ENCODE peak calls at places on chromosomes 12 and 14, in nine cellular contexts. One of them, this sample, is unnamed.

GRCh38 chr14:54301349-54301748 is 95.5 kb upstream of the CDKN3 start:
- DNase-seq in K562: no peak
- DNase-seq in brain microvascular endothelial cell: no peak
- DNase-seq in tibial artery: no peak
- DNase-seq in PC-3: no peak
- DNase-seq in fibroblast of lung: no peak
- DNase-seq in IMR-90: no peak
- DNase-seq in Caco-2: no peak
- DNase-seq in lung: no peak
- DNase-seq in this sample: no peak

GRCh38 chr14:104864267-104865068 is 600 bp upstream of the CEP170B start:
- DNase-seq in tibial artery: no peak
- DNase-seq in K562: no peak
- DNase-seq in brain microvascular endothelial cell: no peak
- DNase-seq in fibroblast of lung: no peak
- DNase-seq in IMR-90: no peak
- DNase-seq in Caco-2: peak; percentile 88
- DNase-seq in PC-3: peak; percentile 77
- DNase-seq in lung: peak; percentile 73
- DNase-seq in this sample: no peak

GRCh38 chr14:92510972-92511371 is 2.6 kb upstream of the RIN3 start:
- DNase-seq in PC-3: peak; percentile 14
- DNase-seq in Caco-2: peak; percentile 68
- DNase-seq in IMR-90: no peak
- DNase-seq in fibroblast of lung: no peak
- DNase-seq in brain microvascular endothelial cell: no peak
- DNase-seq in tibial artery: no peak
- DNase-seq in lung: no peak
- DNase-seq in K562: peak; percentile 12
- DNase-seq in this sample: no peak

GRCh38 chr12:51536159-51536558 is 54.9 kb upstream of the SCN8A start:
- DNase-seq in Caco-2: no peak
- DNase-seq in brain microvascular endothelial cell: no peak
- DNase-seq in IMR-90: peak; percentile 19
- DNase-seq in lung: no peak
- DNase-seq in tibial artery: no peak
- DNase-seq in PC-3: peak; percentile 26
- DNase-seq in fibroblast of lung: peak; percentile 16
- DNase-seq in K562: no peak
- DNase-seq in this sample: no peak

GRCh38 chr14:105485720-105486332 is 860 bp upstream of the CRIP1 start:
- DNase-seq in lung: no peak
- DNase-seq in fibroblast of lung: no peak
- DNase-seq in tibial artery: no peak
- DNase-seq in PC-3: peak; percentile 25
- DNase-seq in brain microvascular endothelial cell: no peak
- DNase-seq in Caco-2: peak; percentile 79
- DNase-seq in K562: peak; percentile 81
- DNase-seq in IMR-90: no peak
- DNase-seq in this sample: no peak

GRCh38 chr14:23299558-23299957 is 3.1 kb downstream of the PPP1R3E start:
- DNase-seq in brain microvascular endothelial cell: no peak
- DNase-seq in IMR-90: peak; percentile 70
- DNase-seq in K562: peak; percentile 26
- DNase-seq in PC-3: peak; percentile 36
- DNase-seq in Caco-2: no peak
- DNase-seq in lung: no peak
- DNase-seq in fibroblast of lung: peak; percentile 80
- DNase-seq in tibial artery: no peak
- DNase-seq in this sample: no peak

GRCh38 chr14:87840906-87841305 is 152.1 kb downstream of the GALC start:
- DNase-seq in tibial artery: no peak
- DNase-seq in brain microvascular endothelial cell: no peak
- DNase-seq in Caco-2: no peak
- DNase-seq in PC-3: no peak
- DNase-seq in fibroblast of lung: no peak
- DNase-seq in K562: no peak
- DNase-seq in lung: no peak
- DNase-seq in IMR-90: no peak
- DNase-seq in this sample: no peak

GRCh38 chr12:106305376-106305775 is 2.8 kb downstream of the TCP11L2 start:
- DNase-seq in Caco-2: no peak
- DNase-seq in IMR-90: peak; percentile 32
- DNase-seq in tibial artery: no peak
- DNase-seq in brain microvascular endothelial cell: no peak
- DNase-seq in K562: no peak
- DNase-seq in PC-3: no peak
- DNase-seq in fibroblast of lung: no peak
- DNase-seq in lung: no peak
- DNase-seq in this sample: peak; percentile 63

GRCh38 chr14:32709072-32709471 is 229.6 kb upstream of the NPAS3 start:
- DNase-seq in tibial artery: peak; percentile 32
- DNase-seq in PC-3: peak; percentile 57
- DNase-seq in fibroblast of lung: peak; percentile 94
- DNase-seq in IMR-90: peak; percentile 77
- DNase-seq in K562: no peak
- DNase-seq in brain microvascular endothelial cell: peak; percentile 87
- DNase-seq in Caco-2: no peak
- DNase-seq in lung: no peak
- DNase-seq in this sample: peak; percentile 32

GRCh38 chr14:38409081-38409705 is 153.3 kb upstream of the CLEC14A start:
- DNase-seq in IMR-90: peak; percentile 55
- DNase-seq in tibial artery: no peak
- DNase-seq in K562: no peak
- DNase-seq in PC-3: no peak
- DNase-seq in Caco-2: no peak
- DNase-seq in lung: no peak
- DNase-seq in brain microvascular endothelial cell: no peak
- DNase-seq in fibroblast of lung: peak; percentile 35
- DNase-seq in this sample: no peak

GRCh38 chr12:17478908-17479673 is 610.9 kb downstream of the RERGL start:
- DNase-seq in PC-3: no peak
- DNase-seq in fibroblast of lung: no peak
- DNase-seq in tibial artery: no peak
- DNase-seq in IMR-90: no peak
- DNase-seq in K562: no peak
- DNase-seq in lung: no peak
- DNase-seq in Caco-2: no peak
- DNase-seq in brain microvascular endothelial cell: no peak
- DNase-seq in this sample: no peak
- H3K27me3 ChIP-seq in PC-3: no peaks in the 10 kb centered on the region
- H3K27me3 ChIP-seq in fibroblast of lung: no peaks in the 10 kb centered on the region
- H3K27me3 ChIP-seq in tibial artery: no peaks in the 10 kb centered on the region
- H3K27me3 ChIP-seq in IMR-90: no peaks in the 10 kb centered on the region
- H3K27me3 ChIP-seq in K562: no peaks in the 10 kb centered on the region
- H3K27me3 ChIP-seq in lung: no peaks in the 10 kb centered on the region
- H3K27me3 ChIP-seq in Caco-2: no peaks in the 10 kb centered on the region
- H3K27me3 ChIP-seq in brain microvascular endothelial cell: no peaks in the 10 kb centered on the region
- H3K27me3 ChIP-seq in this sample: no peaks in the 10 kb centered on the region

GRCh38 chr14:33849455-33849801 is 101.4 kb downstream of the EGLN3 start:
- DNase-seq in Caco-2: no peak
- DNase-seq in tibial artery: no peak
- DNase-seq in IMR-90: no peak
- DNase-seq in fibroblast of lung: no peak
- DNase-seq in lung: no peak
- DNase-seq in K562: no peak
- DNase-seq in brain microvascular endothelial cell: no peak
- DNase-seq in PC-3: no peak
- DNase-seq in this sample: no peak
- TF ChIP-seq CTCF in Caco-2: no peak
- TF ChIP-seq CTCF in tibial artery: no peak
- TF ChIP-seq CTCF in IMR-90: no peak
- TF ChIP-seq CTCF in fibroblast of lung: no peak
- TF ChIP-seq CTCF in lung: no peak
- TF ChIP-seq CTCF in K562: no peak
- TF ChIP-seq CTCF in brain microvascular endothelial cell: no peak
- TF ChIP-seq CTCF in PC-3: peak; percentile 7
- TF ChIP-seq CTCF in this sample: no peak

GRCh38 chr14:100709956-100710284 is 16.8 kb upstream of the DLK1 start:
- DNase-seq in Caco-2: no peak
- DNase-seq in IMR-90: no peak
- DNase-seq in tibial artery: no peak
- DNase-seq in PC-3: no peak
- DNase-seq in lung: no peak
- DNase-seq in fibroblast of lung: no peak
- DNase-seq in K562: no peak
- DNase-seq in brain microvascular endothelial cell: no peak
- DNase-seq in this sample: no peak
- H3K4me3 ChIP-seq in Caco-2: no peak overlapping the region
- H3K4me3 ChIP-seq in IMR-90: no peak overlapping the region
- H3K4me3 ChIP-seq in tibial artery: peak overlapping the region; percentile 25
- H3K4me3 ChIP-seq in PC-3: no peak overlapping the region
- H3K4me3 ChIP-seq in lung: no peak overlapping the region
- H3K4me3 ChIP-seq in fibroblast of lung: no peak overlapping the region
- H3K4me3 ChIP-seq in K562: no peak overlapping the region
- H3K4me3 ChIP-seq in brain microvascular endothelial cell: no peak overlapping the region
- H3K4me3 ChIP-seq in this sample: peak overlapping the region; percentile 44

DNA sequence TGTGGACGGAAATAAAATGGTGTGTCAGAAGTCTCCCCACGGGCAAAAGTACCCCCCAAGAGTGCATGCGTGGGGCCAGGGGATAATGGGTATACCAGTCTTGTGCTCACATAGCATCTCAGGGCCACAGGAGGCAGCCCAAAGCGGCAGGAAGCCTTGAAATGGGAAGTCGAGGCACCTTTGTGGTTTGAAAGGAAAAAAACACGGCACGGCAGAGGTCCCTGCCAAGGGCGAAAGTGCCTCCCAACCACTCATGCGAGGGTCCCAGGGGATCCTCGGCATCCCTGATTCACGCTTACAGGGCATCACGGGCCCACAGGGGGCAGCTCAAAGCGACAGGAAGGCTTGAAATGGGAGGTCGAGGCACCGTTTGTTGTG is 583.2 kb downstream of the ALG10 start:
- DNase-seq in brain microvascular endothelial cell: no peak
- DNase-seq in tibial artery: no peak
- DNase-seq in Caco-2: no peak
- DNase-seq in K562: no peak
- DNase-seq in PC-3: no peak
- DNase-seq in fibroblast of lung: no peak
- DNase-seq in IMR-90: no peak
- DNase-seq in lung: no peak
- DNase-seq in this sample: no peak
- H3K27me3 ChIP-seq in brain microvascular endothelial cell: no peaks in the 10 kb centered on the region
- H3K27me3 ChIP-seq in tibial artery: no peaks in the 10 kb centered on the region
- H3K27me3 ChIP-seq in Caco-2: no peaks in the 10 kb centered on the region
- H3K27me3 ChIP-seq in K562: no peaks in the 10 kb centered on the region
- H3K27me3 ChIP-seq in PC-3: peaks cover 11% of the 10 kb centered on the region
- H3K27me3 ChIP-seq in fibroblast of lung: no peaks in the 10 kb centered on the region
- H3K27me3 ChIP-seq in IMR-90: no peaks in the 10 kb centered on the region
- H3K27me3 ChIP-seq in lung: no peaks in the 10 kb centered on the region
- H3K27me3 ChIP-seq in this sample: no peaks in the 10 kb centered on the region

DNA sequence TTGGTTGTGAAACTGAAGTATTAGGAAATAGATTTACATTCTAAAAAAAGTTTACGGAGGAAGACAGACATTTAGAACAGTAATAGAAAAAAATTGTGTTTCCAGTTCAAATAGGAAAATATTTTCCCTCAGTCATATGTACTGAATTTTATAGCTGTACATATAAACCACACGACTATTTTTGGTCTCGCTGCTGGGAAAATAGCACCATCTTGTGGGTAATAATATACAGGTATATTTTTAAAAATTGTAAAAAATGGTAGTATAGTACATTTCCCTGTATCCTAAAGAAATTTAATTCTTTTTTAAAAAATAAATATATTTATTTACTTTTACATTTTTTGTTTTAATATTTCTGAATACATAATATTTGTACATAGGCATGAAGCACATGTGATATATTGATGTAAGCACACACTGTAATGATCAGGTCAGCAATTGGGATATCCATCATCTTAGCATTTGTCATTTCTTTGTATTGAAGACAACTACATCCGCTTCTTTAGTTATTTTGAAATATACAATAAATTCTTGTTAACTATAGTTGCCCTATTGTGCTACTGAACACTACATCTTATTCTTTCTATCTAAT is 168.6 kb downstream of the ALX1 start:
- DNase-seq in Caco-2: no peak
- DNase-seq in brain microvascular endothelial cell: no peak
- DNase-seq in IMR-90: peak; percentile 9
- DNase-seq in tibial artery: no peak
- DNase-seq in K562: no peak
- DNase-seq in PC-3: peak; percentile 56
- DNase-seq in lung: no peak
- DNase-seq in fibroblast of lung: peak; percentile 36
- DNase-seq in this sample: no peak
- TF ChIP-seq CTCF in Caco-2: peak; percentile 28
- TF ChIP-seq CTCF in brain microvascular endothelial cell: peak; percentile 46
- TF ChIP-seq CTCF in IMR-90: peak; percentile 40
- TF ChIP-seq CTCF in tibial artery: peak; percentile 30
- TF ChIP-seq CTCF in K562: no peak
- TF ChIP-seq CTCF in PC-3: peak; percentile 57
- TF ChIP-seq CTCF in lung: no peak
- TF ChIP-seq CTCF in fibroblast of lung: peak; percentile 8
- TF ChIP-seq CTCF in this sample: no peak